ENCODE peak calls at places on chromosome 3, in four cellular contexts. One of them, this sample, is unnamed.
A peak's percentile ranks its signal among the peaks of the same experiment; 100 is the strongest.

GRCh38 chr3:127050733-127051132 is 67.8 kb downstream of the PLXNA1 start:
- DNase-seq in Peyer's patch: no peak
- DNase-seq in activated CD8-positive, alpha-beta memory T cell treated with anti-CD3 and anti-CD28 coated beads for 48 hours: no peak
- DNase-seq in substantia nigra: no peak
- DNase-seq in this sample: no peak

GRCh38 chr3:146020969-146021368 is 140.0 kb downstream of the PLOD2 start:
- DNase-seq in Peyer's patch: no peak
- DNase-seq in activated CD8-positive, alpha-beta memory T cell treated with anti-CD3 and anti-CD28 coated beads for 48 hours: no peak
- DNase-seq in substantia nigra: no peak
- DNase-seq in this sample: no peak

GRCh38 chr3:72255736-72256559 is 471.0 kb upstream of the PROK2 start:
- DNase-seq in Peyer's patch: peak; percentile 77
- DNase-seq in activated CD8-positive, alpha-beta memory T cell treated with anti-CD3 and anti-CD28 coated beads for 48 hours: no peak
- DNase-seq in substantia nigra: peak; percentile 21
- DNase-seq in this sample: peak; percentile 85

GRCh38 chr3:169619793-169620192 is 43.7 kb downstream of the MECOM start:
- DNase-seq in Peyer's patch: no peak
- DNase-seq in activated CD8-positive, alpha-beta memory T cell treated with anti-CD3 and anti-CD28 coated beads for 48 hours: no peak
- DNase-seq in substantia nigra: no peak
- DNase-seq in this sample: no peak

GRCh38 chr3:169145551-169145950 is 518.0 kb downstream of the MECOM start:
- DNase-seq in Peyer's patch: no peak
- DNase-seq in activated CD8-positive, alpha-beta memory T cell treated with anti-CD3 and anti-CD28 coated beads for 48 hours: no peak
- DNase-seq in substantia nigra: no peak
- DNase-seq in this sample: no peak

GRCh38 chr3:21682231-21682630 is 68.8 kb downstream of the ZNF385D start:
- DNase-seq in Peyer's patch: no peak
- DNase-seq in activated CD8-positive, alpha-beta memory T cell treated with anti-CD3 and anti-CD28 coated beads for 48 hours: no peak
- DNase-seq in substantia nigra: no peak
- DNase-seq in this sample: no peak

GRCh38 chr3:104437131-104437750 is 929.5 kb upstream of the ALCAM start:
- DNase-seq in Peyer's patch: no peak
- DNase-seq in activated CD8-positive, alpha-beta memory T cell treated with anti-CD3 and anti-CD28 coated beads for 48 hours: no peak
- DNase-seq in substantia nigra: no peak
- DNase-seq in this sample: no peak

GRCh38 chr3:128231596-128231995 is 78.3 kb downstream of the EEFSEC start:
- DNase-seq in Peyer's patch: no peak
- DNase-seq in activated CD8-positive, alpha-beta memory T cell treated with anti-CD3 and anti-CD28 coated beads for 48 hours: no peak
- DNase-seq in substantia nigra: no peak
- DNase-seq in this sample: no peak

GRCh38 chr3:111277226-111277625 is 205.6 kb downstream of the NECTIN3 start:
- DNase-seq in Peyer's patch: no peak
- DNase-seq in activated CD8-positive, alpha-beta memory T cell treated with anti-CD3 and anti-CD28 coated beads for 48 hours: no peak
- DNase-seq in substantia nigra: no peak
- DNase-seq in this sample: no peak

GRCh38 chr3:127959873-127960272 is 44.8 kb downstream of the KBTBD12 start:
- DNase-seq in Peyer's patch: no peak
- DNase-seq in activated CD8-positive, alpha-beta memory T cell treated with anti-CD3 and anti-CD28 coated beads for 48 hours: no peak
- DNase-seq in substantia nigra: no peak
- DNase-seq in this sample: peak; percentile 56